ENCODE peak calls at places on chromosomes 6 and 20, in seven cellular contexts. One of them, this sample, is unnamed. For H3K27me3, the result is how much of the 10 kb centered on the place peaks cover.

GRCh38 chr6:5672581-5673011 is 334.1 kb downstream of the NRN1 start:
- DNase-seq in thyroid gland: no peak
- DNase-seq in colonic mucosa: no peak
- DNase-seq in brain microvascular endothelial cell: peak
- DNase-seq in mammary epithelial cell: peak
- DNase-seq in HAP-1: peak
- DNase-seq in gastrocnemius medialis: peak
- DNase-seq in this sample: no peak

GRCh38 chr6:161217631-161218030 is 56.2 kb downstream of the AGPAT4 start:
- DNase-seq in thyroid gland: peak
- DNase-seq in colonic mucosa: no peak
- DNase-seq in brain microvascular endothelial cell: no peak
- DNase-seq in mammary epithelial cell: no peak
- DNase-seq in HAP-1: no peak
- DNase-seq in gastrocnemius medialis: no peak
- DNase-seq in this sample: no peak

GRCh38 chr20:11677445-11678235 is 240.1 kb upstream of the BTBD3 start:
- DNase-seq in thyroid gland: no peak
- DNase-seq in colonic mucosa: no peak
- DNase-seq in brain microvascular endothelial cell: no peak
- DNase-seq in mammary epithelial cell: no peak
- DNase-seq in HAP-1: no peak
- DNase-seq in gastrocnemius medialis: no peak
- DNase-seq in this sample: no peak

GRCh38 chr20:39946053-39946810 is 742.8 kb downstream of the MAFB start:
- DNase-seq in thyroid gland: no peak
- DNase-seq in colonic mucosa: no peak
- DNase-seq in brain microvascular endothelial cell: no peak
- DNase-seq in mammary epithelial cell: no peak
- DNase-seq in HAP-1: no peak
- DNase-seq in gastrocnemius medialis: no peak
- DNase-seq in this sample: no peak

GRCh38 chr6:31898200-31899011 is 908 bp upstream of the EHMT2 start:
- DNase-seq in thyroid gland: peak
- DNase-seq in colonic mucosa: peak
- DNase-seq in brain microvascular endothelial cell: no peak
- DNase-seq in mammary epithelial cell: peak
- DNase-seq in HAP-1: peak
- DNase-seq in gastrocnemius medialis: no peak
- DNase-seq in this sample: no peak

GRCh38 chr20:46648903-46649649 is 2.2 kb downstream of the SLC13A3 start:
- DNase-seq in thyroid gland: no peak
- DNase-seq in colonic mucosa: no peak
- DNase-seq in brain microvascular endothelial cell: no peak
- DNase-seq in mammary epithelial cell: no peak
- DNase-seq in HAP-1: no peak
- DNase-seq in gastrocnemius medialis: no peak
- DNase-seq in this sample: no peak

GRCh38 chr20:5973971-5974370 is 23.5 kb downstream of the MCM8 start:
- DNase-seq in thyroid gland: no peak
- DNase-seq in colonic mucosa: no peak
- DNase-seq in brain microvascular endothelial cell: no peak
- DNase-seq in mammary epithelial cell: no peak
- DNase-seq in HAP-1: no peak
- DNase-seq in gastrocnemius medialis: no peak
- DNase-seq in this sample: no peak

GRCh38 chr20:56624786-56625681 is 4.1 kb upstream of the TFAP2C start:
- DNase-seq in thyroid gland: no peak
- DNase-seq in colonic mucosa: no peak
- DNase-seq in brain microvascular endothelial cell: no peak
- DNase-seq in mammary epithelial cell: no peak
- DNase-seq in HAP-1: peak
- DNase-seq in gastrocnemius medialis: no peak
- DNase-seq in this sample: no peak

GRCh38 chr20:51354769-51355319 is 187.7 kb downstream of the NFATC2 start:
- DNase-seq in thyroid gland: no peak
- DNase-seq in colonic mucosa: no peak
- DNase-seq in brain microvascular endothelial cell: peak
- DNase-seq in mammary epithelial cell: no peak
- DNase-seq in HAP-1: no peak
- DNase-seq in gastrocnemius medialis: no peak
- DNase-seq in this sample: no peak

GRCh38 chr6:73328790-73329189 is 25.3 kb downstream of the DPPA5 start:
- DNase-seq in thyroid gland: no peak
- DNase-seq in colonic mucosa: no peak
- DNase-seq in brain microvascular endothelial cell: no peak
- DNase-seq in mammary epithelial cell: no peak
- DNase-seq in HAP-1: no peak
- DNase-seq in gastrocnemius medialis: no peak
- DNase-seq in this sample: no peak

GRCh38 chr6:18990313-18990978 is 603.3 kb downstream of the RNF144B start:
- DNase-seq in thyroid gland: peak
- DNase-seq in colonic mucosa: peak
- DNase-seq in brain microvascular endothelial cell: peak
- DNase-seq in mammary epithelial cell: peak
- DNase-seq in HAP-1: peak
- DNase-seq in gastrocnemius medialis: peak
- DNase-seq in this sample: no peak

GRCh38 chr20:23340524-23340923 is 10.1 kb upstream of the NXT1 start:
- DNase-seq in thyroid gland: peak
- DNase-seq in colonic mucosa: no peak
- DNase-seq in brain microvascular endothelial cell: peak
- DNase-seq in mammary epithelial cell: peak
- DNase-seq in HAP-1: peak
- DNase-seq in gastrocnemius medialis: peak
- DNase-seq in this sample: no peak

GRCh38 chr6:32967151-32968091 is 973 bp upstream of the BRD2 start:
- DNase-seq in thyroid gland: no peak
- DNase-seq in colonic mucosa: peak
- DNase-seq in brain microvascular endothelial cell: no peak
- DNase-seq in mammary epithelial cell: peak
- DNase-seq in HAP-1: peak
- DNase-seq in gastrocnemius medialis: peak
- DNase-seq in this sample: no peak

GRCh38 chr6:17724341-17724740 is 17.6 kb upstream of the NUP153 start:
- DNase-seq in thyroid gland: no peak
- DNase-seq in colonic mucosa: no peak
- DNase-seq in brain microvascular endothelial cell: no peak
- DNase-seq in mammary epithelial cell: peak
- DNase-seq in HAP-1: no peak
- DNase-seq in gastrocnemius medialis: no peak
- DNase-seq in this sample: no peak

GRCh38 chr6:41079080-41079479 is 6.3 kb downstream of the NFYA start:
- DNase-seq in thyroid gland: no peak
- DNase-seq in colonic mucosa: no peak
- DNase-seq in brain microvascular endothelial cell: no peak
- DNase-seq in mammary epithelial cell: no peak
- DNase-seq in HAP-1: no peak
- DNase-seq in gastrocnemius medialis: no peak
- DNase-seq in this sample: no peak

GRCh38 chr6:131561925-131562707 is 10.9 kb upstream of the ARG1 start:
- DNase-seq in thyroid gland: no peak
- DNase-seq in colonic mucosa: no peak
- DNase-seq in brain microvascular endothelial cell: no peak
- DNase-seq in mammary epithelial cell: no peak
- DNase-seq in HAP-1: no peak
- DNase-seq in gastrocnemius medialis: no peak
- DNase-seq in this sample: no peak

GRCh38 chr6:168877821-168878282 is 375.8 kb downstream of the THBS2 start:
- DNase-seq in thyroid gland: peak
- DNase-seq in colonic mucosa: peak
- DNase-seq in brain microvascular endothelial cell: no peak
- DNase-seq in mammary epithelial cell: peak
- DNase-seq in HAP-1: no peak
- DNase-seq in gastrocnemius medialis: no peak
- DNase-seq in this sample: no peak

GRCh38 chr6:75493400-75494064 is at the start of gene FILIP1:
- DNase-seq in thyroid gland: peak
- DNase-seq in colonic mucosa: no peak
- DNase-seq in brain microvascular endothelial cell: peak
- DNase-seq in mammary epithelial cell: no peak
- DNase-seq in HAP-1: no peak
- DNase-seq in gastrocnemius medialis: peak
- DNase-seq in this sample: no peak

GRCh38 chr6:8006208-8006607 is 58.0 kb downstream of the BLOC1S5 start:
- DNase-seq in thyroid gland: no peak
- DNase-seq in colonic mucosa: no peak
- DNase-seq in brain microvascular endothelial cell: peak
- DNase-seq in mammary epithelial cell: peak
- DNase-seq in HAP-1: peak
- DNase-seq in gastrocnemius medialis: no peak
- DNase-seq in this sample: no peak

GRCh38 chr6:44152109-44152461 is 6.5 kb upstream of the CAPN11 start:
- DNase-seq in thyroid gland: no peak
- DNase-seq in colonic mucosa: no peak
- DNase-seq in brain microvascular endothelial cell: no peak
- DNase-seq in mammary epithelial cell: no peak
- DNase-seq in HAP-1: no peak
- DNase-seq in gastrocnemius medialis: no peak
- DNase-seq in this sample: no peak

GRCh38 chr6:18101271-18101670 is 21.2 kb downstream of the NHLRC1 start:
- DNase-seq in thyroid gland: no peak
- DNase-seq in colonic mucosa: no peak
- DNase-seq in brain microvascular endothelial cell: peak
- DNase-seq in mammary epithelial cell: peak
- DNase-seq in HAP-1: no peak
- DNase-seq in gastrocnemius medialis: no peak
- DNase-seq in this sample: no peak

GRCh38 chr6:89987830-89988229 is 93.6 kb downstream of the GJA10 start:
- DNase-seq in thyroid gland: no peak
- DNase-seq in colonic mucosa: no peak
- DNase-seq in brain microvascular endothelial cell: no peak
- DNase-seq in mammary epithelial cell: no peak
- DNase-seq in HAP-1: no peak
- DNase-seq in gastrocnemius medialis: no peak
- DNase-seq in this sample: no peak

GRCh38 chr20:52959125-52959524 is 13.0 kb upstream of the TSHZ2 start:
- DNase-seq in thyroid gland: no peak
- DNase-seq in colonic mucosa: no peak
- DNase-seq in brain microvascular endothelial cell: no peak
- DNase-seq in mammary epithelial cell: no peak
- DNase-seq in HAP-1: no peak
- DNase-seq in gastrocnemius medialis: no peak
- DNase-seq in this sample: no peak

GRCh38 chr6:27770724-27771123 is 141.5 kb downstream of the OR2B2 start:
- DNase-seq in thyroid gland: no peak
- DNase-seq in colonic mucosa: no peak
- DNase-seq in brain microvascular endothelial cell: no peak
- DNase-seq in mammary epithelial cell: no peak
- DNase-seq in HAP-1: peak
- DNase-seq in gastrocnemius medialis: no peak
- DNase-seq in this sample: no peak

GRCh38 chr20:18831830-18832229 is 18.2 kb downstream of the SCP2D1 start:
- DNase-seq in thyroid gland: no peak
- DNase-seq in colonic mucosa: no peak
- DNase-seq in brain microvascular endothelial cell: no peak
- DNase-seq in mammary epithelial cell: no peak
- DNase-seq in HAP-1: no peak
- DNase-seq in gastrocnemius medialis: no peak
- DNase-seq in this sample: no peak

GRCh38 chr6:33787954-33788693 is 806 bp downstream of the LEMD2 start:
- DNase-seq in thyroid gland: peak
- DNase-seq in colonic mucosa: peak
- DNase-seq in brain microvascular endothelial cell: peak
- DNase-seq in mammary epithelial cell: peak
- DNase-seq in HAP-1: peak
- DNase-seq in gastrocnemius medialis: peak
- DNase-seq in this sample: no peak

DNA sequence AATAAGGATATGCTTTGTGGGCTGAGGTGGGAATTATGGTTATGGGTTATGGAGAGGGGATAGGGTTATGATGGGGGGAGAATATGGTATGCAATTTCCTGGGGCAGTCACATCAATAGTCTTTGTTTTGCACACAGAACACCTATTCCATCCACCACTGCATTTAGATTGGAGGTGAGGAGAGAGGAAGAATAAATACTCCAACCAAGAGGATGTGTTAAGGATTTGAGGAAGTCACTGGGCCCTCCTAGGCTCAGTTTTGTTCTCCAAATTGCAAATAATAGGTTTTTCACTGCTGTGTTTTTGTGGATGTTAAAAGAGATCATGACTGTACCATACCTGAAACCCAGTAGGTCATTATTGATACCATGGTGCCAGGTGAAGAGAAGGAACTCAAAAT is 29.5 kb upstream of the SIRPG start:
- DNase-seq in thyroid gland: no peak
- DNase-seq in colonic mucosa: no peak
- DNase-seq in brain microvascular endothelial cell: no peak
- DNase-seq in mammary epithelial cell: no peak
- DNase-seq in HAP-1: no peak
- DNase-seq in gastrocnemius medialis: no peak
- DNase-seq in this sample: no peak
- H3K27me3 ChIP-seq in thyroid gland: under half
- H3K27me3 ChIP-seq in colonic mucosa: under half
- H3K27me3 ChIP-seq in brain microvascular endothelial cell: under half
- H3K27me3 ChIP-seq in mammary epithelial cell: under half
- H3K27me3 ChIP-seq in HAP-1: under half
- H3K27me3 ChIP-seq in gastrocnemius medialis: under half
- H3K27me3 ChIP-seq in this sample: under half

GRCh38 chr6:150005761-150006651 is 19.3 kb downstream of the RAET1L start:
- DNase-seq in thyroid gland: no peak
- DNase-seq in colonic mucosa: no peak
- DNase-seq in brain microvascular endothelial cell: no peak
- DNase-seq in mammary epithelial cell: no peak
- DNase-seq in HAP-1: no peak
- DNase-seq in gastrocnemius medialis: no peak
- DNase-seq in this sample: no peak
- H3K27me3 ChIP-seq in thyroid gland: under half
- H3K27me3 ChIP-seq in colonic mucosa: under half
- H3K27me3 ChIP-seq in brain microvascular endothelial cell: under half
- H3K27me3 ChIP-seq in mammary epithelial cell: under half
- H3K27me3 ChIP-seq in HAP-1: under half
- H3K27me3 ChIP-seq in gastrocnemius medialis: under half
- H3K27me3 ChIP-seq in this sample: under half

DNA sequence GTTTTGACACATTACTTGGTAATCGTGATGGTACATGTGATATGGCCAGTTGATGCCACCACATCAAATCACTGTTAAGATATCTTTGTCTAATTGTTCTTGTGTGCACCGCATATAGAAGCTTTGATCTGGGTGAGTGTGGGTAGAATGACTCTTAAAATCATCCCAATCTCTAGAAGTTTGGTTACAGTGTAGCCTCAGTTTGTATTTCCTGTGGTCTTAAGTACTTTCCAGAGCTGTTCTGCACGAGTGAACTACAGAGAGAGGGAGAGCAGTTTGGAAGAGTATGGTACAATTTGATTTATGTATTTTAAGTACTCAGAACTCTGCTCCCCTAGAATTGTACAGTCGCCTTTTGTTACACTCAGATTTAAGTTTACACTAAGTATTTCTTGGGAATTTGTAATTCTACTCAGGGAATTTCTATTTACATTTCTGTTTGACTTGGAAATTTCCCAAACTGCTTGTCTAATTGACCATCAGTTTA is 37.5 kb downstream of the SNX9 start:
- DNase-seq in thyroid gland: no peak
- DNase-seq in colonic mucosa: no peak
- DNase-seq in brain microvascular endothelial cell: no peak
- DNase-seq in mammary epithelial cell: no peak
- DNase-seq in HAP-1: no peak
- DNase-seq in gastrocnemius medialis: no peak
- DNase-seq in this sample: no peak
- H3K27me3 ChIP-seq in thyroid gland: under half
- H3K27me3 ChIP-seq in colonic mucosa: under half
- H3K27me3 ChIP-seq in brain microvascular endothelial cell: under half
- H3K27me3 ChIP-seq in mammary epithelial cell: under half
- H3K27me3 ChIP-seq in HAP-1: under half
- H3K27me3 ChIP-seq in gastrocnemius medialis: under half
- H3K27me3 ChIP-seq in this sample: under half

GRCh38 chr6:158713469-158713868 is 63.6 kb downstream of the SYTL3 start:
- DNase-seq in thyroid gland: no peak
- DNase-seq in colonic mucosa: no peak
- DNase-seq in brain microvascular endothelial cell: no peak
- DNase-seq in mammary epithelial cell: no peak
- DNase-seq in HAP-1: no peak
- DNase-seq in gastrocnemius medialis: no peak
- DNase-seq in this sample: no peak
- H3K27me3 ChIP-seq in thyroid gland: under half
- H3K27me3 ChIP-seq in colonic mucosa: under half
- H3K27me3 ChIP-seq in brain microvascular endothelial cell: under half
- H3K27me3 ChIP-seq in mammary epithelial cell: under half
- H3K27me3 ChIP-seq in HAP-1: under half
- H3K27me3 ChIP-seq in gastrocnemius medialis: under half
- H3K27me3 ChIP-seq in this sample: under half

This sample was measured in keratinocyte.